ENCODE peak calls at places on chromosome 5, in five cellular contexts. S, Z, I, Q and M are unnamed samples.

GRCh38 chr5:178312900-178313299 is 80.3 kb upstream of the PHYKPL start:
- DNase-seq in S (no peak), Z (no peak), I (no peak), Q (no peak), M (no peak)

GRCh38 chr5:123471385-123471784 is 40.6 kb upstream of the CSNK1G3 start:
- DNase-seq in S (no peak), Z (no peak), I (no peak), Q (no peak), M (no peak)

GRCh38 chr5:132372542-132372941 is 3.0 kb downstream of the SLC22A5 start:
- DNase-seq in S (no peak), Z (no peak), I (no peak), Q (no peak), M (no peak)

GRCh38 chr5:136098171-136098570 is 34.5 kb upstream of the SMAD5 start:
- DNase-seq in S (no peak), Z (no peak), I (no peak), Q (no peak), M (no peak)

GRCh38 chr5:98975223-98975622 is 46.4 kb upstream of the CHD1 start:
- DNase-seq in S (peak; percentile 34), Z (no peak), I (no peak), Q (peak; percentile 26), M (peak; percentile 46)

GRCh38 chr5:111854196-111854595 is 97.2 kb upstream of the NREP start:
- DNase-seq in S (no peak), Z (no peak), I (no peak), Q (no peak), M (no peak)

GRCh38 chr5:67807116-67807888 is 408.3 kb upstream of the PIK3R1 start:
- DNase-seq in S (no peak), Z (no peak), I (no peak), Q (no peak), M (no peak)

GRCh38 chr5:89401012-89401411 is 518.0 kb upstream of the MEF2C start:
- DNase-seq in S (no peak), Z (no peak), I (no peak), Q (no peak), M (no peak)

GRCh38 chr5:180866296-180866695 is 5.2 kb upstream of the ZFP62 start:
- DNase-seq in S (peak; percentile 73), Z (no peak), I (no peak), Q (no peak), M (peak; percentile 28)

GRCh38 chr5:179223528-179223927 is 121.7 kb downstream of the ADAMTS2 start:
- DNase-seq in S (no peak), Z (no peak), I (no peak), Q (no peak), M (no peak)

GRCh38 chr5:129905467-129906176 is 1.4 kb downstream of the CHSY3 start:
- DNase-seq in S (no peak), Z (no peak), I (no peak), Q (no peak), M (peak; percentile 25)

GRCh38 chr5:137145726-137146125 is 353.4 kb downstream of the SPOCK1 start:
- DNase-seq in S (no peak), Z (no peak), I (no peak), Q (no peak), M (no peak)

GRCh38 chr5:132233811-132234683 is 6.4 kb upstream of the P4HA2 start:
- DNase-seq in S (no peak), Z (peak; percentile 38), I (no peak), Q (no peak), M (no peak)

GRCh38 chr5:92313385-92313784 is 930.3 kb upstream of the ARRDC3 start:
- DNase-seq in S (no peak), Z (no peak), I (no peak), Q (no peak), M (no peak)

GRCh38 chr5:59786271-59786805 is 107.2 kb downstream of the PDE4D start:
- DNase-seq in S (peak; percentile 50), Z (no peak), I (no peak), Q (peak; percentile 87), M (no peak)

GRCh38 chr5:73447234-73448071 is 1.1 kb downstream of the FOXD1 start:
- DNase-seq in S (peak; percentile 56), Z (no peak), I (peak; percentile 52), Q (peak; percentile 41), M (peak; percentile 52)

GRCh38 chr5:38831117-38831516 is 14.7 kb upstream of the OSMR start:
- DNase-seq in S (no peak), Z (no peak), I (no peak), Q (no peak), M (no peak)

GRCh38 chr5:1507961-1508678 is 15.6 kb downstream of the LPCAT1 start:
- DNase-seq in S (no peak), Z (peak; percentile 66), I (no peak), Q (no peak), M (no peak)

GRCh38 chr5:138032028-138032571 is 779 bp downstream of the FAM13B start:
- DNase-seq in S (peak; percentile 66), Z (no peak), I (peak; percentile 67), Q (no peak), M (peak; percentile 64)

GRCh38 chr5:128587275-128587674 is 49.2 kb upstream of the FBN2 start:
- DNase-seq in S (no peak), Z (no peak), I (no peak), Q (no peak), M (no peak)

GRCh38 chr5:67021522-67022316 is 174.9 kb downstream of the CD180 start:
- DNase-seq in S (no peak), Z (no peak), I (no peak), Q (peak; percentile 66), M (no peak)

GRCh38 chr5:135880801-135881200 is 14.8 kb downstream of the IL9 start:
- DNase-seq in S (peak; percentile 59), Z (peak; percentile 32), I (no peak), Q (no peak), M (no peak)

GRCh38 chr5:198516-198915 is 7.2 kb downstream of the LRRC14B start:
- DNase-seq in S (no peak), Z (peak; percentile 78), I (no peak), Q (no peak), M (no peak)

GRCh38 chr5:129459485-129460120 is 495 bp upstream of the ADAMTS19 start:
- DNase-seq in S (no peak), Z (no peak), I (no peak), Q (no peak), M (peak; percentile 90)

GRCh38 chr5:119302916-119303897 is 52.6 kb upstream of the TNFAIP8 start:
- DNase-seq in S (peak; percentile 74), Z (no peak), I (no peak), Q (peak; percentile 98), M (peak; percentile 72)

GRCh38 chr5:137845472-137845871 is 22.2 kb upstream of the MYOT start:
- DNase-seq in S (no peak), Z (no peak), I (no peak), Q (no peak), M (no peak)